ENCODE peak calls at places on chromosomes 6 and 20, in five cellular contexts. One of them, this sample, is unnamed.

GRCh38 chr6:150028799-150029198 is 3.5 kb upstream of the RAET1L start:
- DNase-seq in Right ventricle myocardium superior: no peak
- DNase-seq in fibroblast of mammary gland: no peak
- DNase-seq in renal cortical epithelial cell: no peak
- DNase-seq in stimulated activated CD4-positive, alpha-beta T cell treated with anti-CD3 and anti-CD28 coated beads, Interleukin-12 subunit alpha, Interleukin-12 subunit beta, amount 100 ng/mL, for 4 hours: no peak
- DNase-seq in this sample: no peak

GRCh38 chr6:145502417-145502816 is 232.9 kb downstream of the EPM2A start:
- DNase-seq in Right ventricle myocardium superior: no peak
- DNase-seq in fibroblast of mammary gland: peak; percentile 7
- DNase-seq in renal cortical epithelial cell: peak; percentile 23
- DNase-seq in stimulated activated CD4-positive, alpha-beta T cell treated with anti-CD3 and anti-CD28 coated beads, Interleukin-12 subunit alpha, Interleukin-12 subunit beta, amount 100 ng/mL, for 4 hours: no peak
- DNase-seq in this sample: no peak

GRCh38 chr6:33375143-33375649 is 16.4 kb upstream of the KIFC1 start:
- DNase-seq in Right ventricle myocardium superior: peak; percentile 74
- DNase-seq in fibroblast of mammary gland: peak; percentile 93
- DNase-seq in renal cortical epithelial cell: peak; percentile 91
- DNase-seq in stimulated activated CD4-positive, alpha-beta T cell treated with anti-CD3 and anti-CD28 coated beads, Interleukin-12 subunit alpha, Interleukin-12 subunit beta, amount 100 ng/mL, for 4 hours: no peak
- DNase-seq in this sample: no peak

GRCh38 chr6:127900935-127901334 is at the start of gene THEMIS:
- DNase-seq in Right ventricle myocardium superior: no peak
- DNase-seq in fibroblast of mammary gland: no peak
- DNase-seq in renal cortical epithelial cell: no peak
- DNase-seq in stimulated activated CD4-positive, alpha-beta T cell treated with anti-CD3 and anti-CD28 coated beads, Interleukin-12 subunit alpha, Interleukin-12 subunit beta, amount 100 ng/mL, for 4 hours: peak; percentile 14
- DNase-seq in this sample: peak; percentile 65

GRCh38 chr6:130001229-130001554 is 17.2 kb upstream of the L3MBTL3 start:
- DNase-seq in Right ventricle myocardium superior: no peak
- DNase-seq in fibroblast of mammary gland: no peak
- DNase-seq in renal cortical epithelial cell: no peak
- DNase-seq in stimulated activated CD4-positive, alpha-beta T cell treated with anti-CD3 and anti-CD28 coated beads, Interleukin-12 subunit alpha, Interleukin-12 subunit beta, amount 100 ng/mL, for 4 hours: no peak
- DNase-seq in this sample: no peak

GRCh38 chr6:25359191-25359861 is 80.2 kb downstream of the CARMIL1 start:
- DNase-seq in Right ventricle myocardium superior: no peak
- DNase-seq in fibroblast of mammary gland: peak; percentile 87
- DNase-seq in renal cortical epithelial cell: peak; percentile 87
- DNase-seq in stimulated activated CD4-positive, alpha-beta T cell treated with anti-CD3 and anti-CD28 coated beads, Interleukin-12 subunit alpha, Interleukin-12 subunit beta, amount 100 ng/mL, for 4 hours: no peak
- DNase-seq in this sample: no peak

GRCh38 chr6:168737481-168737880 is 296.5 kb downstream of the SMOC2 start:
- DNase-seq in Right ventricle myocardium superior: no peak
- DNase-seq in fibroblast of mammary gland: peak; percentile 22
- DNase-seq in renal cortical epithelial cell: peak; percentile 36
- DNase-seq in stimulated activated CD4-positive, alpha-beta T cell treated with anti-CD3 and anti-CD28 coated beads, Interleukin-12 subunit alpha, Interleukin-12 subunit beta, amount 100 ng/mL, for 4 hours: no peak
- DNase-seq in this sample: no peak

GRCh38 chr6:136309171-136309570 is 19.5 kb upstream of the BCLAF1 start:
- DNase-seq in Right ventricle myocardium superior: no peak
- DNase-seq in fibroblast of mammary gland: no peak
- DNase-seq in renal cortical epithelial cell: no peak
- DNase-seq in stimulated activated CD4-positive, alpha-beta T cell treated with anti-CD3 and anti-CD28 coated beads, Interleukin-12 subunit alpha, Interleukin-12 subunit beta, amount 100 ng/mL, for 4 hours: no peak
- DNase-seq in this sample: no peak

GRCh38 chr6:30743099-30744053 is 889 bp upstream of the FLOT1 start:
- DNase-seq in Right ventricle myocardium superior: peak; percentile 64
- DNase-seq in fibroblast of mammary gland: peak; percentile 49
- DNase-seq in renal cortical epithelial cell: no peak
- DNase-seq in stimulated activated CD4-positive, alpha-beta T cell treated with anti-CD3 and anti-CD28 coated beads, Interleukin-12 subunit alpha, Interleukin-12 subunit beta, amount 100 ng/mL, for 4 hours: no peak
- DNase-seq in this sample: peak; percentile 57

GRCh38 chr20:61411743-61412142 is 159.7 kb downstream of the CDH4 start:
- DNase-seq in Right ventricle myocardium superior: no peak
- DNase-seq in fibroblast of mammary gland: no peak
- DNase-seq in renal cortical epithelial cell: no peak
- DNase-seq in stimulated activated CD4-positive, alpha-beta T cell treated with anti-CD3 and anti-CD28 coated beads, Interleukin-12 subunit alpha, Interleukin-12 subunit beta, amount 100 ng/mL, for 4 hours: no peak
- DNase-seq in this sample: no peak

GRCh38 chr6:134593887-134594286 is 276.0 kb upstream of the SGK1 start:
- DNase-seq in Right ventricle myocardium superior: no peak
- DNase-seq in fibroblast of mammary gland: no peak
- DNase-seq in renal cortical epithelial cell: no peak
- DNase-seq in stimulated activated CD4-positive, alpha-beta T cell treated with anti-CD3 and anti-CD28 coated beads, Interleukin-12 subunit alpha, Interleukin-12 subunit beta, amount 100 ng/mL, for 4 hours: no peak
- DNase-seq in this sample: no peak

GRCh38 chr6:47310131-47310480 is 401 bp upstream of the TNFRSF21 start:
- DNase-seq in Right ventricle myocardium superior: no peak
- DNase-seq in fibroblast of mammary gland: no peak
- DNase-seq in renal cortical epithelial cell: no peak
- DNase-seq in stimulated activated CD4-positive, alpha-beta T cell treated with anti-CD3 and anti-CD28 coated beads, Interleukin-12 subunit alpha, Interleukin-12 subunit beta, amount 100 ng/mL, for 4 hours: no peak
- DNase-seq in this sample: no peak

GRCh38 chr6:146546440-146546839 is 2.8 kb downstream of the RAB32 start:
- DNase-seq in Right ventricle myocardium superior: no peak
- DNase-seq in fibroblast of mammary gland: peak; percentile 86
- DNase-seq in renal cortical epithelial cell: peak; percentile 87
- DNase-seq in stimulated activated CD4-positive, alpha-beta T cell treated with anti-CD3 and anti-CD28 coated beads, Interleukin-12 subunit alpha, Interleukin-12 subunit beta, amount 100 ng/mL, for 4 hours: no peak
- DNase-seq in this sample: no peak

GRCh38 chr6:19781269-19781668 is 55.9 kb upstream of the ID4 start:
- DNase-seq in Right ventricle myocardium superior: no peak
- DNase-seq in fibroblast of mammary gland: no peak
- DNase-seq in renal cortical epithelial cell: peak; percentile 48
- DNase-seq in stimulated activated CD4-positive, alpha-beta T cell treated with anti-CD3 and anti-CD28 coated beads, Interleukin-12 subunit alpha, Interleukin-12 subunit beta, amount 100 ng/mL, for 4 hours: no peak
- DNase-seq in this sample: no peak

GRCh38 chr20:29690274-29690673 is 1567.2 kb upstream of the DEFB115 start:
- DNase-seq in Right ventricle myocardium superior: no peak
- DNase-seq in fibroblast of mammary gland: no peak
- DNase-seq in renal cortical epithelial cell: no peak
- DNase-seq in stimulated activated CD4-positive, alpha-beta T cell treated with anti-CD3 and anti-CD28 coated beads, Interleukin-12 subunit alpha, Interleukin-12 subunit beta, amount 100 ng/mL, for 4 hours: no peak
- DNase-seq in this sample: no peak

GRCh38 chr6:106146852-106147351 is 60.8 kb downstream of the PRDM1 start:
- DNase-seq in Right ventricle myocardium superior: no peak
- DNase-seq in fibroblast of mammary gland: peak; percentile 49
- DNase-seq in renal cortical epithelial cell: peak; percentile 86
- DNase-seq in stimulated activated CD4-positive, alpha-beta T cell treated with anti-CD3 and anti-CD28 coated beads, Interleukin-12 subunit alpha, Interleukin-12 subunit beta, amount 100 ng/mL, for 4 hours: no peak
- DNase-seq in this sample: no peak